ENCODE peak calls at places on chromosomes 16 and 17, in seven cellular contexts. B, X, H, P, J, T and N are unnamed samples.

GRCh38 chr17:67422887-67423286 is 45.8 kb downstream of the PITPNC1 start:
- DNase-seq in B (no peak), X (no peak), H (no peak), P (no peak), J (no peak), T (no peak), N (no peak)

GRCh38 chr17:36937961-36938565 is 788 bp downstream of the LHX1 start:
- DNase-seq in B (peak; percentile 86), X (no peak), H (no peak), P (no peak), J (no peak), T (no peak), N (peak; percentile 16)

GRCh38 chr16:49631521-49632041 is 224.3 kb downstream of the ZNF423 start:
- DNase-seq in B (peak; percentile 72), X (no peak), H (no peak), P (no peak), J (no peak), T (no peak), N (peak; percentile 38)

GRCh38 chr17:7886227-7887037 is 2.2 kb upstream of the CHD3 start:
- DNase-seq in B (peak; percentile 92), X (peak; percentile 26), H (no peak), P (peak; percentile 30), J (peak; percentile 69), T (peak; percentile 20), N (no peak)

GRCh38 chr16:60989592-60989991 is 1046.6 kb downstream of the CDH8 start:
- DNase-seq in B (no peak), X (no peak), H (no peak), P (no peak), J (no peak), T (no peak), N (no peak)

GRCh38 chr16:48918520-48919258 is 308.7 kb upstream of the N4BP1 start:
- DNase-seq in B (peak; percentile 21), X (no peak), H (no peak), P (no peak), J (no peak), T (no peak), N (peak; percentile 33)

GRCh38 chr16:17563340-17563739 is 92.6 kb upstream of the XYLT1 start:
- DNase-seq in B (no peak), X (no peak), H (no peak), P (no peak), J (no peak), T (no peak), N (no peak)

GRCh38 chr17:61926831-61927210 is 961 bp downstream of the INTS2 start:
- DNase-seq in B (no peak), X (no peak), H (no peak), P (no peak), J (no peak), T (no peak), N (peak; percentile 39)

GRCh38 chr17:27545562-27546229 is 85.3 kb upstream of the LGALS9 start:
- DNase-seq in B (no peak), X (peak; percentile 65), H (no peak), P (no peak), J (no peak), T (no peak), N (no peak)

GRCh38 chr17:37702605-37703004 is 42.3 kb downstream of the HNF1B start:
- DNase-seq in B (no peak), X (no peak), H (no peak), P (no peak), J (peak; percentile 77), T (no peak), N (peak; percentile 76)

GRCh38 chr17:65366102-65366844 is 195.2 kb downstream of the AXIN2 start:
- DNase-seq in B (no peak), X (no peak), H (no peak), P (no peak), J (no peak), T (no peak), N (peak; percentile 5)

GRCh38 chr16:3979070-3979469 is 98.6 kb upstream of the CREBBP start:
- DNase-seq in B (no peak), X (no peak), H (no peak), P (no peak), J (no peak), T (no peak), N (no peak)

GRCh38 chr17:74190154-74190553 is 13.3 kb upstream of the RPL38 start:
- DNase-seq in B (no peak), X (peak; percentile 16), H (no peak), P (no peak), J (peak; percentile 89), T (no peak), N (peak; percentile 71)

GRCh38 chr17:82412535-82413520 is 5.3 kb upstream of the HEXD start:
- DNase-seq in B (no peak), X (peak; percentile 52), H (no peak), P (no peak), J (no peak), T (peak; percentile 79), N (no peak)

GRCh38 chr16:3578610-3579551 is 1.7 kb upstream of the NLRC3 start:
- DNase-seq in B (no peak), X (no peak), H (no peak), P (no peak), J (no peak), T (no peak), N (no peak)

GRCh38 chr17:32487460-32488176 is 825 bp downstream of the CDK5R1 start:
- DNase-seq in B (no peak), X (peak; percentile 35), H (peak; percentile 45), P (no peak), J (no peak), T (peak; percentile 18), N (no peak)

GRCh38 chr17:21301593-21302550 is 17.4 kb downstream of the MAP2K3 start:
- DNase-seq in B (no peak), X (no peak), H (peak; percentile 45), P (no peak), J (no peak), T (peak; percentile 38), N (no peak)

GRCh38 chr16:30523768-30524574 is 2.4 kb downstream of the ZNF768 start:
- DNase-seq in B (no peak), X (peak; percentile 40), H (no peak), P (no peak), J (no peak), T (no peak), N (peak; percentile 51)

GRCh38 chr17:79616801-79617200 is 6.0 kb upstream of the RBFOX3 start:
- DNase-seq in B (no peak), X (no peak), H (peak; percentile 41), P (no peak), J (no peak), T (peak; percentile 1), N (no peak)

GRCh38 chr17:18966831-18967624 is 15.1 kb downstream of the SLC5A10 start:
- DNase-seq in B (no peak), X (no peak), H (no peak), P (no peak), J (no peak), T (no peak), N (peak; percentile 19)

GRCh38 chr17:1354022-1354421 is 46.0 kb downstream of the YWHAE start:
- DNase-seq in B (no peak), X (no peak), H (no peak), P (no peak), J (no peak), T (no peak), N (no peak)

GRCh38 chr17:153851-154250 is 16.5 kb downstream of the SCGB1C2 start:
- DNase-seq in B (peak; percentile 37), X (no peak), H (peak; percentile 2), P (no peak), J (no peak), T (no peak), N (no peak)
- H3K4me3 ChIP-seq in B (no peak overlapping the region), X (no peak overlapping the region), H (no peak overlapping the region), P (no peak overlapping the region), J (no peak overlapping the region), T (no peak overlapping the region), N (no peak overlapping the region)

GRCh38 chr17:38864636-38865398 is 5.0 kb upstream of the LASP1 start:
- DNase-seq in B (no peak), X (no peak), H (no peak), P (no peak), J (no peak), T (peak; percentile 36), N (peak; percentile 59)
- TF ChIP-seq CTCF in B (no peak), X (no peak), H (no peak), P (no peak), J (peak; percentile 34), T (peak; percentile 65), N (peak; percentile 51)

GRCh38 chr17:80842456-80843053 is 149.1 kb upstream of the CHMP6 start:
- DNase-seq in B (no peak), X (no peak), H (no peak), P (no peak), J (no peak), T (no peak), N (no peak)

GRCh38 chr17:80845121-80845862 is 146.3 kb upstream of the CHMP6 start:
- DNase-seq in B (peak; percentile 75), X (no peak), H (peak; percentile 41), P (peak; percentile 8), J (no peak), T (no peak), N (no peak)

GRCh38 chr17:80844418-80844990 is 147.1 kb upstream of the CHMP6 start:
- DNase-seq in B (peak; percentile 79), X (no peak), H (peak; percentile 37), P (peak; percentile 13), J (no peak), T (no peak), N (no peak)

GRCh38 chr17:80845863-80846671 is 145.6 kb upstream of the CHMP6 start:
- DNase-seq in B (peak; percentile 68), X (no peak), H (peak; percentile 37), P (peak; percentile 14), J (no peak), T (no peak), N (no peak)

DNA sequence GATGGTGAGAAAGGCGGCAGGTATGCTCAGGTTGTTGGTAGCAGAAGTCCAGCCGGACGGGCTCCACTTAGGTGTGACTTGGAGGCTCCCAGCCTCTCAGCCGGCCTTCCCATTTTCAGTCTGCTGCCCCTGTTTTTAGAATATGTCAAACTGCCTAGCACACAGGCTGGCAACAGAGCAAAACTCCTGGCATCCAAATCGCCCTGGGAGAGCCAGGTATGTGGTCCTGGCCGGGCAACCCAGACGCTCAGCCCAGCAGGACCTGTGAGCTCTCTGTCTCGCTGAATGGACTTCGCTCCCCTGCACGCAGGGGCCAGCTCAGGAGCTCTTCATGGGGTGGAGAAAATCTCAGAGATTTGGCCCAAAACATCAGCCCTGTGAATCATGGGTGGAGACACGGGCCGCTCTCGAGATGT is 147.9 kb upstream of the CHMP6 start:
- DNase-seq in B (peak; percentile 70), X (no peak), H (no peak), P (peak; percentile 2), J (no peak), T (no peak), N (no peak)
- H3K4me3 ChIP-seq in B (no peak overlapping the region), X (no peak overlapping the region), H (no peak overlapping the region), P (no peak overlapping the region), J (no peak overlapping the region), T (no peak overlapping the region), N (no peak overlapping the region)

DNA sequence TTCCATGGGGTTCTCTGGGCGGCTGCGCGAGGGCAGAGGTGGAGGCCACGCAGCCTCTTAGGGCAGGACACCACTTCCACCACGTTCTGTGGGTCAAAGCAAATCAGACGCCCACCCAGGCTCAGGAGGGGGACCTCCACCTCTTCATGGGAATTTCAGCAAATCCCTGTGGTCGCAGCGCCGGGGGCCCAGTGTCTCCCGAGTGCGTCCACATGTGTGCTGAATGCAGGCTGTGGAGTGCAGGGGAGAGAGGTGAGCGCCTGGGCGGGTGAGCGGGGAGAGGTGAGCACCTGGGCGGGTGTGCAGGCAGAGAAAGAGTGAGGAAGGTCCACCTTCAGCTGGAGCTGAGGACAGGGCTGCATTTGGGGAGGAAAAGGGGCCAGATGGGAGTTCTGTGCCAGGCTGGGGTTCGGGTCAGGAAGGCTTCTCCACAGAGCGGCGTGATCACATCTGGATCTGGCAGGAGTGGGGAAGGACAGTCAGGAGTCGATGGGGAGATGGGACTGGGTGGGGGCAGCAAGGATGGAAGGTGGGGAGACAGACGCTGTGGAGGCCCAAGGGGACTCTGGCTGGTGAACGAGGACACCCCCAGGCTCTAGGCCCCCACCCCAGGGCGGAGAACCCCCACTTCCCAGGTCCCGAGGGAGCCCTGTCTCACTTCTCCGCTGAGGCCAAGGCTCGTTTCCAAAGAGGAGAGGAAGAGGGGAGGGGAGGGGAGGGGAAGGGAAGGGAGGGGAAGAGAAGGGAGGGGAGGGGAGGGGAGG is 36.9 kb upstream of the CBFA2T3 start:
- DNase-seq in B (no peak), X (no peak), H (peak; percentile 24), P (no peak), J (no peak), T (no peak), N (no peak)
- TF ChIP-seq CTCF in B (no peak), X (no peak), H (no peak), P (no peak), J (no peak), T (no peak), N (no peak)